ENCODE peak calls at places on chromosomes 16 and 17, in five cellular contexts. J is GF-D8; H is hypothalamus; F is activated gamma-delta T cell treated with anti-CD3 and anti-CD28 coated beads, Interleukin-2, amount 50 U/mL, for 16 hours; M is stimulated activated CD8-positive, alpha-beta memory T cell treated with anti-CD3 and anti-CD28 coated beads, Interleukin-4, amount 100 ng/mL, for 4 hours. K is an unnamed sample.

GRCh38 chr17:40350410-40351184 is 13.9 kb downstream of the GJD3 start:
- DNase-seq in M (no peak), H (no peak), F (no peak), J (no peak), K (no peak)

GRCh38 chr17:50428831-50429424 is 2.9 kb downstream of the ACSF2 start:
- DNase-seq in J (no peak), F (no peak), M (no peak), H (no peak), K (no peak)

GRCh38 chr17:28345420-28346198 is 10.0 kb downstream of the TNFAIP1 start:
- DNase-seq in M (no peak), F (no peak), J (no peak), H (no peak), K (no peak)

GRCh38 chr16:35146723-35147458 is 1687.5 kb downstream of the TP53TG3F start:
- DNase-seq in M (no peak), H (no peak), F (no peak), J (no peak), K (no peak)

GRCh38 chr17:27612160-27612767 is 18.7 kb upstream of the LGALS9 start:
- DNase-seq in M (no peak), F (no peak), J (no peak), H (no peak), K (no peak)

GRCh38 chr17:7897773-7898172 is 9.2 kb downstream of the CHD3 start:
- DNase-seq in H (peak), M (no peak), F (no peak), J (no peak), K (no peak)

GRCh38 chr17:58329808-58330543 is 1.4 kb upstream of the TSPOAP1 start:
- DNase-seq in F (no peak), H (no peak), M (no peak), J (peak), K (no peak)

GRCh38 chr17:68319420-68320162 is 28.3 kb downstream of the ARSG start:
- DNase-seq in H (no peak), J (no peak), M (no peak), F (no peak), K (no peak)

GRCh38 chr17:35868791-35869190 is at the start of gene HEATR9:
- DNase-seq in M (no peak), H (no peak), J (no peak), F (no peak), K (no peak)

GRCh38 chr16:88882358-88883030 is 16.0 kb upstream of the PABPN1L start:
- DNase-seq in J (no peak), M (no peak), H (no peak), F (no peak), K (no peak)

GRCh38 chr17:45355087-45355486 is 38.3 kb upstream of the MAP3K14 start:
- DNase-seq in J (no peak), F (no peak), M (no peak), H (no peak), K (no peak)

GRCh38 chr16:30944352-30944751 is 4.5 kb upstream of the ORAI3 start:
- DNase-seq in H (no peak), J (no peak), F (no peak), M (no peak), K (no peak)

GRCh38 chr17:22277595-22277994 is 585.3 kb downstream of the KCNJ18 start:
- DNase-seq in M (no peak), J (no peak), F (no peak), H (no peak), K (no peak)

GRCh38 chr17:1561420-1562177 is 993 bp downstream of the PITPNA start:
- DNase-seq in J (no peak), M (no peak), F (no peak), H (no peak), K (no peak)

GRCh38 chr17:71409712-71410111 is 711.1 kb upstream of the SOX9 start:
- DNase-seq in J (no peak), F (no peak), H (no peak), M (no peak), K (no peak)

GRCh38 chr16:75263291-75263962 is 12.0 kb upstream of the BCAR1 start:
- DNase-seq in H (no peak), M (no peak), J (no peak), F (no peak), K (no peak)

GRCh38 chr16:51596247-51596646 is 445.2 kb upstream of the SALL1 start:
- DNase-seq in J (no peak), F (no peak), M (no peak), H (no peak), K (no peak)

GRCh38 chr17:5694507-5694906 is 110.2 kb upstream of the NLRP1 start:
- DNase-seq in M (no peak), J (no peak), H (no peak), F (no peak), K (no peak)

GRCh38 chr17:559699-560378 is 154.8 kb downstream of the VPS53 start:
- DNase-seq in H (no peak), F (no peak), M (no peak), J (no peak), K (peak)

GRCh38 chr17:29048440-29049360 is 5.8 kb downstream of the PIPOX start:
- DNase-seq in J (no peak), F (no peak), H (no peak), M (no peak), K (no peak)

K was measured in SW 1271.